ENCODE peak calls at places on chromosomes 3 and 15, in ten cellular contexts. R is GM13977, B is pancreas, T is mesothelial cell of epicardium, Q is body of pancreas, Z is cardiac muscle cell, K is AG09309, G is osteocyte, U is B cell, N is esophagus squamous epithelium. A is an unnamed sample.

GRCh38 chr3:43319794-43320193 is 33.5 kb downstream of the SNRK start:
- DNase-seq in R (no peak), B (no peak), T (no peak), Q (no peak), Z (no peak), K (no peak), G (no peak), U (no peak), N (no peak), A (no peak)

GRCh38 chr3:188533612-188534357 is 379.8 kb downstream of the LPP start:
- DNase-seq in R (no peak), B (no peak), T (no peak), Q (no peak), Z (no peak), K (no peak), G (no peak), U (no peak), N (no peak), A (no peak)

GRCh38 chr3:41836360-41837134 is 125.4 kb downstream of the ULK4 start:
- DNase-seq in R (peak), B (no peak), T (no peak), Q (no peak), Z (no peak), K (no peak), G (no peak), U (no peak), N (no peak), A (no peak)

GRCh38 chr3:5006755-5007202 is 27.5 kb downstream of the BHLHE40 start:
- DNase-seq in R (peak), B (no peak), T (no peak), Q (peak), Z (no peak), K (no peak), G (no peak), U (peak), N (no peak), A (no peak)

GRCh38 chr3:150268426-150269321 is 139.4 kb upstream of the TSC22D2 start:
- DNase-seq in R (no peak), B (no peak), T (no peak), Q (peak), Z (no peak), K (no peak), G (no peak), U (no peak), N (no peak), A (no peak)

GRCh38 chr15:89893027-89893426 is 767 bp downstream of the AP3S2 start:
- DNase-seq in R (no peak), B (no peak), T (no peak), Q (no peak), Z (no peak), K (no peak), G (no peak), U (no peak), N (no peak), A (no peak)

GRCh38 chr15:93459396-93459795 is 370.4 kb upstream of the RGMA start:
- DNase-seq in R (no peak), B (no peak), T (no peak), Q (no peak), Z (no peak), K (no peak), G (no peak), U (no peak), N (no peak), A (no peak)

GRCh38 chr15:88208305-88208704 is 48.2 kb downstream of the NTRK3 start:
- DNase-seq in R (no peak), B (no peak), T (no peak), Q (no peak), Z (no peak), K (no peak), G (no peak), U (no peak), N (no peak), A (no peak)

GRCh38 chr3:37619568-37619967 is 242.1 kb upstream of the CTDSPL start:
- DNase-seq in R (no peak), B (no peak), T (no peak), Q (no peak), Z (no peak), K (no peak), G (no peak), U (no peak), N (no peak), A (no peak)

GRCh38 chr15:52674831-52675230 is 4.4 kb downstream of the ATOSA start:
- DNase-seq in R (no peak), B (no peak), T (no peak), Q (no peak), Z (no peak), K (no peak), G (no peak), U (no peak), N (no peak), A (no peak)

GRCh38 chr3:57127849-57128566 is 37.1 kb downstream of the IL17RD start:
- DNase-seq in R (no peak), B (no peak), T (peak), Q (no peak), Z (no peak), K (peak), G (no peak), U (no peak), N (no peak), A (no peak)

GRCh38 chr15:35349916-35350315 is 196.0 kb downstream of the DPH6 start:
- DNase-seq in R (no peak), B (no peak), T (no peak), Q (no peak), Z (no peak), K (no peak), G (no peak), U (no peak), N (no peak), A (no peak)

GRCh38 chr15:68749365-68750141 is 71.1 kb downstream of the ANP32A start:
- DNase-seq in R (no peak), B (no peak), T (no peak), Q (no peak), Z (no peak), K (peak), G (peak), U (no peak), N (no peak), A (no peak)

GRCh38 chr3:192869131-192870027 is 48.3 kb downstream of the MB21D2 start:
- DNase-seq in R (no peak), B (no peak), T (no peak), Q (no peak), Z (no peak), K (no peak), G (no peak), U (no peak), N (no peak), A (no peak)

GRCh38 chr3:178480795-178481194 is 55.4 kb upstream of the KCNMB2 start:
- DNase-seq in R (peak), B (no peak), T (no peak), Q (no peak), Z (no peak), K (no peak), G (no peak), U (no peak), N (no peak), A (no peak)

GRCh38 chr3:99753268-99753975 is 64.2 kb upstream of the CMSS1 start:
- DNase-seq in R (peak), B (no peak), T (peak), Q (peak), Z (peak), K (no peak), G (no peak), U (no peak), N (no peak), A (no peak)

GRCh38 chr3:133893683-133894333 is 1.9 kb downstream of the RAB6B start:
- DNase-seq in R (no peak), B (no peak), T (no peak), Q (no peak), Z (no peak), K (no peak), G (peak), U (no peak), N (no peak), A (no peak)

GRCh38 chr3:94082412-94082937 is 19.6 kb downstream of the NSUN3 start:
- DNase-seq in R (no peak), B (no peak), T (no peak), Q (no peak), Z (no peak), K (no peak), G (no peak), U (no peak), N (no peak), A (no peak)

GRCh38 chr3:23611737-23612295 is 193.9 kb upstream of the UBE2E1 start:
- DNase-seq in R (no peak), B (peak), T (peak), Q (peak), Z (peak), K (no peak), G (no peak), U (peak), N (no peak), A (peak)

GRCh38 chr15:96181873-96182301 is 148.6 kb upstream of the NR2F2 start:
- DNase-seq in R (no peak), B (no peak), T (no peak), Q (peak), Z (no peak), K (peak), G (no peak), U (no peak), N (no peak), A (no peak)

GRCh38 chr3:133773732-133774131 is 27.5 kb downstream of the TF start:
- DNase-seq in R (no peak), B (no peak), T (no peak), Q (no peak), Z (no peak), K (no peak), G (no peak), U (no peak), N (no peak), A (no peak)

GRCh38 chr15:77619883-77620282 is 12.8 kb downstream of the LINGO1 start:
- DNase-seq in R (no peak), B (no peak), T (no peak), Q (no peak), Z (no peak), K (no peak), G (no peak), U (no peak), N (no peak), A (no peak)

GRCh38 chr3:63960048-63960711 is 48.0 kb upstream of the SCAANT1 start:
- DNase-seq in R (no peak), B (no peak), T (no peak), Q (peak), Z (no peak), K (no peak), G (no peak), U (no peak), N (no peak), A (peak)

DNA sequence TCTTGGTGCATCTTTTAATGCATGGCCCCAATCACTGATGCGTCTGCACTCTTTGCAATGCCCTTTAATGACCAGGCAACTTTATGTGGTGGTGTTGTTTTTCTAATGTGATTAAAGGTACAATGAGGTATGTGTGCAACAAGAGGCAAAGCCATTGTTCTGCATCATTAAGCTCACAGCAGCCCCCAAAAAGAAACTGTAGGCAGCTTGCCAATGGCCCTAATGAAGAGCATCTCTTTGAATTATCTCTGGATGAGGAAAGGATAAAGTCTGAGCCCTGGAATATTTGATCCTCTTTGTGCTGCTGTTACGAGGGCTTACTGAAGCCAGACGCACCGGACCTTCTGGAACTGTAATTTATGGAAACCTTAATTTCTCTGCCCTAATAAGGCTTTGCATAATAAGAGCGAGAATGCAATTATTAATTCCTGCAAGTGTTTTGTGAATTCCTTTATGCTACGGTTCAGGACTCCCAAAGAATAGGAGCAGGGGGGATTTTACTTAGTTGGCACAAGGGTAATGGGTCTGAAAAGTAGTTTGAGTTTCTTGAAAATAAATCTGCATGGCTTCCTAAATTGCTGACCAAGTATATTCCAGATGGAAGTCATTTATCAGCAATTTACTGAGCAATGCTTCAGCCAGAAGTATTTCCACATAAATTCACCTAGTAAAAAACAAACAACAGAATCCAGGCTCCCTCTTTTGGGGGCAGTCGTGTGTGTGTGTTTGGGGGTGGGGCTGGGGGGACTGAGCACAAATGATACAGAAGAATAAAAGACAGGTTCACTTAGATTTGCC is 193.4 kb downstream of the PDZRN3 start:
- DNase-seq in R (no peak), B (no peak), T (no peak), Q (no peak), Z (no peak), K (no peak), G (no peak), U (no peak), N (no peak), A (no peak)
- TF ChIP-seq CTCF in R (no peak), B (no peak), T (no peak), Q (no peak), Z (no peak), K (no peak), G (no peak), U (no peak), N (no peak), A (no peak)

DNA sequence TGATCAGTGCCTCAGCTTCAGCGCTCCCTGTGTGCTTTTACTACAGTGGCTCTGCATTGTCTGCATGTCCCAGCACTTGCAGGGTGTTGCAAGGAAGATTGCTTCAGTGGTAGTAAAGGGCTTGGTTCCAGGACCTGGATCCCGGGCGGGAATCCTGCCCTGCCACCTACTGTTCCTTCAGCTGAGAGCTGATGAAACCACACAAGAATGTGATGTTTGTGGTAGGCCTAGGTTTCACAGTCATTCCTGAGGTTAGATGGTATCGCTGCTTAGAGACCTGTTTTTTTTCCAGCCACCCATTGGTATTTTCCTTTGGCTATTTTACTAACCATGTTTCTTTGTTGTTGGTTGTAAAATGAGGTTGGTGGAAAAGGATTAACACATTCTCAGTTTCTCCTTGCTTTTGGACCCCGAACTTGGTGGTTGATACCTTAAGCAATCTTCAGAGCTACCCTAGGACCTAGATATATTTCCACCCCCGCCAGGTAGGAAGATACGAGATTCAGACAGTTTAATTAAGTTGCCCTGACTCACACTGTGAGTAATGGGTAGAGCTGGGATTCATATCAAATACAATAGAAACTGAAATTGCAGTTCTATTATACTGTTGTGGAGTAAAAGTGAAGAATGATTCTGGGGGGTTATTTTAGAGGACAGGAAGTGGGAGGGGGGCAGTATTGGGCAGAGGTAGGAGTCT is 11.4 kb downstream of the GPR87 start:
- DNase-seq in R (no peak), B (no peak), T (peak), Q (peak), Z (no peak), K (peak), G (peak), U (no peak), N (no peak), A (no peak)
- TF ChIP-seq CTCF in R (no peak), B (no peak), T (no peak), Q (no peak), Z (peak), K (no peak), G (peak), U (no peak), N (peak), A (no peak)

DNA sequence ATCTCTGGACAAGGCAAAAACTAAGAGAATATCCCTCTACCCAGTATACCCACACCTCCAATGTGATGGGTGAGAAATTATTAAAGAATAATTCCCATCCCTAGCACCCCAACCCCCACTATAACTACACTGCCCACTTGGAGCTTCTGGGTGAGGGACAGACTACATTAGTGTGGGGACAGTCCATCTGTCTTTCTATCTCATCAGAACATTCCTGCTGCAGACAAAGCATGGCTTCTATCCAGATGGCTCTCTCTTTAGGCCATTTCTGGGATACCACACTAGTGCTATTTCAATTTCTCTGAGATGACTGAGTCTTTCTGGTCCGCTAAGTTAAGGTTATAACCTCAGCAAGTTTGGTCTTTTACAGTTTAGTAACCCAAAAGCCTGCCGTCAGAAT is 6.6 kb downstream of the CSNK1G1 start:
- DNase-seq in R (no peak), B (no peak), T (no peak), Q (no peak), Z (no peak), K (no peak), G (no peak), U (no peak), N (no peak), A (no peak)
- TF ChIP-seq CTCF in R (no peak), B (no peak), T (no peak), Q (no peak), Z (no peak), K (no peak), G (no peak), U (no peak), N (no peak), A (no peak)

DNA sequence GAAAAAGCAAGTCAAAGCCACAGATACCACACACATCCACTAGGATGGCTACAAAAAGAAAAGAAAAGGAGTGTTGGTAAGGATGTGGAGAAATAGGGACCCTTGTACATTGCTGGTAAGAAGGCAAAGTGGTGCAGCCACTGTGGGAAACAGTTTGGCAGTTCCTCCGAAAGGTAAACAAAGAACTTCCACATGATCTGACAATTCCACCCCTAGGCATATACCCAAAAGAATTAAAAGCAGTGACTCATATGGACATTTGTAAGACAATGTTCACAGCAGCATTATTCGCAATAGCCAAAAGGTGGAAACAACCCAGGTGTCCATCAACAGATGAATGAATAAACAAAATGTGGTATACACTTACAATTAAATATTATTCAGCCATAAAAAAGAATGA is 22.2 kb upstream of the GMPPB start:
- DNase-seq in R (no peak), B (no peak), T (no peak), Q (no peak), Z (no peak), K (peak), G (no peak), U (no peak), N (no peak), A (no peak)
- TF ChIP-seq CTCF in R (no peak), B (no peak), T (no peak), Q (no peak), Z (no peak), K (no peak), G (no peak), U (no peak), N (no peak), A (no peak)

DNA sequence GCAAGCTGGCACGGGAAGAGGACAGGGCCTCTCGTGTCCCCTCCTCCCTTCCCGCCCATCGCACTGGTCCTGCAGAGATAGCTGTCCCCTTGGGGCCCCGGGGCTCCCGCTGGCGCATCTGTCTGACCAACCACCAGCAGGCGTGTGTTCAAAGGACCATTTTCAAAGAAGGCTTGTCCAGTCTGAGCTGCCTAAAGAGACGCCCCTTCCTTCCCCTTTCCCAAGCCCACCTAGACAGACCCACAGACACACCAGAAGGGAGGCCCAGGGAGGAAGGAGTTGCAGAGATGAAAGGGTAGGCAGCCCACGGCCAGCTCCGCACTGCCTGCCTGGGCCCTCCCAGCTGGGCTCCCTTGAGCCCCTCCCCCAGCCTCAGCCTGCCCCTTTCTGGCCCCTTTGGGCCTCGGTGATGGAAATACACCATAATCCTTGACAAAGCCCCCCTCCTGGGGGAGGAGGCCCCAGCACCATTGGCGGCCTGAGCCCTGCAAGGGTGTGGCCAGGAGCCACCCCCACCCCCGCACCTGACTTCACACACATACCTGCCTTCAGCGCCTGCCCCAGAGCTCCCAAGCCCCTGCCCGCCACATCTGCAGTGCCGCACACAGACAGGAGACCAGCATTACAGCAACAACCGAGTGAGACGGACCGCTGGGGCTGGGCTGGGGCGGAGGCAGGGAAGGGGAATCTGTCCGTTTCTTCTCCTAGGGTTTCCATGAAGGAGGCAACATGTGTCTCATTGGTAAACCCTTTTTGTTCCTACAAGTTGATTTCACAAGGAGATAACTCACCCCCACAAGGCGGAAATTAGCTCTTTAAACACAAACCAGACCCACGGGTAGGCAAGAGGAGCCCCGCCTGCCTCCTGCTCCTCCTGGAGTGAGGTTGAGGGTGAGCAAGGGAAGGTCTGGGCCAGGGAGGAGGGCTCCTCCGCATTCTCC is at the start of gene STRA6:
- DNase-seq in R (no peak), B (no peak), T (peak), Q (no peak), Z (peak), K (no peak), G (no peak), U (no peak), N (no peak), A (no peak)
- TF ChIP-seq CTCF in R (no peak), B (no peak), T (no peak), Q (no peak), Z (no peak), K (peak), G (peak), U (no peak), N (no peak), A (no peak)

DNA sequence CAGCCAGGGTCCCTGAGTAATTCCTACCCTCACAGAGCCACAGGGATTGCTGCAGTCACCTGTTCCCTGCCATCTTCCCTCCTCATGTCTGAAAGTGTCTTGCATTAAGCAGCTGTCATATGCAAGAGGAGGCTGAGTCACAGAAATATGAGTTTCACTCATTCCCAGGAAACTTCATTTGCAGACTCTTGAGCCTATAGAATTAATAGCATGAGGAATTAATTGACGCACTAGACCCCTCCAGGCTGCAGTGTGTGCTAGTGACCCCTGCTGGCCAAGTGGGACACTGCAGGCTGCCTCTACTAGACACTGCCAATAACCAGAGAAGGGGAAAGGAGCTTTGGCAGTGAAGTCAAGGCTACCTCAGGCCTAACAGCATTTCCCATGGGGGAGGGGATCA is 50.6 kb upstream of the SLC6A1 start:
- DNase-seq in R (no peak), B (no peak), T (no peak), Q (no peak), Z (no peak), K (no peak), G (no peak), U (no peak), N (no peak), A (no peak)
- TF ChIP-seq CTCF in R (peak), B (peak), T (peak), Q (peak), Z (peak), K (peak), G (peak), U (peak), N (peak), A (peak)

GRCh38 chr3:196322-197153 is at the start of gene CHL1:
- DNase-seq in R (peak), B (peak), T (peak), Q (no peak), Z (peak), K (no peak), G (no peak), U (peak), N (no peak), A (peak)
- TF ChIP-seq CTCF in R (no peak), B (no peak), T (no peak), Q (no peak), Z (no peak), K (no peak), G (no peak), U (no peak), N (no peak), A (no peak)

GRCh38 chr3:31341130-31341529 is 191.6 kb upstream of the STT3B start:
- DNase-seq in R (no peak), B (no peak), T (no peak), Q (no peak), Z (peak), K (no peak), G (no peak), U (no peak), N (no peak), A (no peak)
- TF ChIP-seq CTCF in R (no peak), B (no peak), T (no peak), Q (no peak), Z (no peak), K (peak), G (no peak), U (no peak), N (peak), A (no peak)